ENCODE peak calls at places on chromosomes 2 and 18, in nine cellular contexts. W is cardiac muscle cell, C is A673, P is pancreas, K is uterus, Y is body of pancreas, J is fibroblast of lung, I is H1, D is small intestine. V is an unnamed sample.
A peak's percentile ranks its signal among the peaks of the same experiment; 100 is the strongest.

GRCh38 chr2:99821572-99822369 is 320.6 kb downstream of the AFF3 start:
- DNase-seq in J (peak; percentile 71), Y (no peak), P (no peak), C (no peak), W (peak; percentile 17), D (no peak), I (no peak), K (no peak), V (no peak)

GRCh38 chr18:11055721-11056120 is 93.6 kb downstream of the PIEZO2 start:
- DNase-seq in Y (no peak), W (no peak), C (no peak), I (no peak), P (no peak), D (no peak), K (no peak), J (no peak), V (no peak)

GRCh38 chr2:35830833-35831232 is 524.7 kb upstream of the CRIM1 start:
- DNase-seq in K (no peak), J (no peak), C (no peak), Y (no peak), D (no peak), I (no peak), W (no peak), P (no peak), V (no peak)

GRCh38 chr2:23594079-23594494 is 209.1 kb downstream of the KLHL29 start:
- DNase-seq in I (no peak), D (no peak), J (no peak), P (no peak), W (no peak), K (peak; percentile 65), C (no peak), Y (no peak), V (no peak)

GRCh38 chr18:13564579-13564978 is 161.8 kb downstream of the FAM210A start:
- DNase-seq in P (no peak), K (no peak), D (no peak), C (no peak), Y (no peak), J (no peak), W (no peak), I (no peak), V (no peak)

GRCh38 chr2:159349674-159350299 is 63.3 kb upstream of the WDSUB1 start:
- DNase-seq in C (no peak), P (no peak), I (no peak), D (no peak), K (no peak), W (peak; percentile 8), Y (no peak), J (no peak), V (no peak)

GRCh38 chr2:106270471-106270891 is 76.4 kb upstream of the UXS1 start:
- DNase-seq in I (no peak), K (no peak), Y (no peak), C (no peak), J (no peak), D (no peak), P (no peak), W (no peak), V (no peak)

GRCh38 chr2:75303227-75303626 is 103.9 kb upstream of the TACR1 start:
- DNase-seq in K (no peak), D (no peak), I (no peak), Y (no peak), C (no peak), W (no peak), P (no peak), J (no peak), V (no peak)

GRCh38 chr2:142131016-142131714 is at the start of gene LRP1B:
- DNase-seq in K (no peak), W (peak; percentile 62), J (peak; percentile 48), I (peak; percentile 52), Y (peak; percentile 13), C (peak; percentile 86), P (no peak), D (peak; percentile 68), V (no peak)

GRCh38 chr2:162963156-162963555 is 124.6 kb upstream of the KCNH7 start:
- DNase-seq in D (no peak), W (no peak), Y (no peak), C (no peak), I (no peak), K (no peak), J (no peak), P (no peak), V (no peak)

GRCh38 chr2:23381084-23381483 is 3.9 kb upstream of the KLHL29 start:
- DNase-seq in I (no peak), P (peak; percentile 33), C (peak; percentile 94), D (peak; percentile 32), Y (peak; percentile 58), J (peak; percentile 68), K (peak; percentile 23), W (peak; percentile 74), V (no peak)

GRCh38 chr2:155846249-155846648 is 486.3 kb downstream of the NR4A2 start:
- DNase-seq in I (no peak), C (no peak), D (no peak), K (no peak), J (no peak), W (no peak), Y (no peak), P (no peak), V (no peak)

GRCh38 chr2:157107877-157108276 is 149.6 kb upstream of the GALNT5 start:
- DNase-seq in P (no peak), D (peak; percentile 12), C (peak; percentile 19), K (no peak), W (peak; percentile 21), J (peak; percentile 25), I (no peak), Y (no peak), V (no peak)

GRCh38 chr2:151775057-151775740 is 40.9 kb upstream of the NEB start:
- DNase-seq in I (no peak), K (no peak), D (no peak), P (no peak), Y (no peak), J (no peak), W (peak; percentile 33), C (no peak), V (no peak)

GRCh38 chr2:224278531-224278930 is 123.4 kb downstream of the FAM124B start:
- DNase-seq in P (no peak), D (no peak), C (no peak), J (peak; percentile 9), K (no peak), Y (no peak), W (no peak), I (no peak), V (no peak)
- H3K9me3 ChIP-seq in P (no peaks in the 10 kb centered on the region), D (no peaks in the 10 kb centered on the region), C (no peaks in the 10 kb centered on the region), J (no peaks in the 10 kb centered on the region), K (no peaks in the 10 kb centered on the region), Y (no peaks in the 10 kb centered on the region), W (no peaks in the 10 kb centered on the region), I (no peaks in the 10 kb centered on the region), V (no peaks in the 10 kb centered on the region)

GRCh38 chr2:43284967-43285366 is 58.6 kb upstream of the ZFP36L2 start:
- DNase-seq in Y (no peak), C (no peak), P (no peak), I (no peak), W (no peak), D (peak; percentile 55), K (peak; percentile 11), J (no peak), V (no peak)

GRCh38 chr2:43292297-43292696 is 65.9 kb upstream of the ZFP36L2 start:
- DNase-seq in C (no peak), P (no peak), I (no peak), W (no peak), D (no peak), K (peak; percentile 19), J (no peak), Y (no peak), V (no peak)

GRCh38 chr2:43292851-43293743 is 66.7 kb upstream of the ZFP36L2 start:
- DNase-seq in D (no peak), I (no peak), K (peak; percentile 13), Y (no peak), J (no peak), C (no peak), P (no peak), W (no peak), V (no peak)

GRCh38 chr2:43285987-43286386 is 59.6 kb upstream of the ZFP36L2 start:
- DNase-seq in Y (no peak), J (no peak), I (no peak), C (no peak), D (no peak), K (peak; percentile 2), W (no peak), P (no peak), V (no peak)

GRCh38 chr2:43288417-43289305 is 62.3 kb upstream of the ZFP36L2 start:
- DNase-seq in P (no peak), I (no peak), K (peak; percentile 1), Y (no peak), C (no peak), J (peak; percentile 85), D (no peak), W (peak; percentile 51), V (no peak)
- H3K9me3 ChIP-seq in P (no peaks in the 10 kb centered on the region), I (peaks cover 18% of the 10 kb centered on the region), K (no peaks in the 10 kb centered on the region), Y (no peaks in the 10 kb centered on the region), C (peaks cover 10% of the 10 kb centered on the region), J (no peaks in the 10 kb centered on the region), D (peaks cover 2% of the 10 kb centered on the region), W (no peaks in the 10 kb centered on the region), V (no peaks in the 10 kb centered on the region)

DNA sequence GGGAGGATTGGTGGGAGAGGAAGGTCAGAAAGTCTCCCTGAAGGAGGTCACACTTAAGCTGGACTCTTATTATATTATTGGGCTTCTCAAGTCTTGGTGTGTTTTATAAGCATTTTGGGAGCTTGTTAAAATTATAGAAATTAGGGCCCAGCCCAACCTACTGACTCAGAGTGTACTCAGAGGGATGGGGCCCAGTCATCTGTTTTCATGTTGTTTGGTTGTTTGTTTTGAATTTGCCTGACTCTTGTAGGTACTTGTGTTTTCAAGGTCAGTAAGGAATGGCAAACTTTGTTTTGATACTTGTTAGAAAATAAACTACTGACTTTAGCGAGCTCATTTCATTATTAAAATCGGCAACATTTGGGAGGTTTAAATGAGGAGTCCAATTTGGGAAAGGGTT is 152.0 kb downstream of the INSIG2 start:
- DNase-seq in D (no peak), J (no peak), W (no peak), K (no peak), P (no peak), C (no peak), Y (no peak), I (no peak), V (no peak)
- H3K9me3 ChIP-seq in D (no peaks in the 10 kb centered on the region), J (no peaks in the 10 kb centered on the region), W (no peaks in the 10 kb centered on the region), K (no peaks in the 10 kb centered on the region), P (no peaks in the 10 kb centered on the region), C (no peaks in the 10 kb centered on the region), Y (no peaks in the 10 kb centered on the region), I (peaks cover 3% of the 10 kb centered on the region), V (peaks cover 4% of the 10 kb centered on the region)

DNA sequence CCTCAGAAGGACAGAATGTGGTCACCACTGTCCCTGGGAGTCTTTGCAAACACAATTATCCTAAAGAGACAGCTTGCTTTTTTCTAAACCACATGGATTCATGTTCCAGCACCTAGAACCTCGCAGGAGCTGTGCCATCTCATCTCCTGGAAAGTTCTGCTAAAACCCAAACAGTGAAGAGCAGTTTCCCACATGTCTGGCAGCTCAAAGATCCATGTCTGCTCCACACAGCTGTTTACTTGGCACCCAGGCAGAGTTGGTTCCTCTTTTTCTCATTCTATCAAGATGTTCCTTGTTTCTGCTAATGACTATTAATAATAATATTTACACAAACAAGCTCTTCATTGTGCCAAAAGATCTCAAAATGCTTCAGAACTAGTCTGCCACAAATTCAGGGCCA is 30.1 kb upstream of the PID1 start:
- DNase-seq in P (no peak), I (no peak), W (no peak), J (no peak), D (no peak), K (no peak), Y (no peak), C (no peak), V (no peak)
- H3K9me3 ChIP-seq in P (no peaks in the 10 kb centered on the region), I (no peaks in the 10 kb centered on the region), W (no peaks in the 10 kb centered on the region), J (no peaks in the 10 kb centered on the region), D (no peaks in the 10 kb centered on the region), K (no peaks in the 10 kb centered on the region), Y (no peaks in the 10 kb centered on the region), C (no peaks in the 10 kb centered on the region), V (no peaks in the 10 kb centered on the region)